ENCODE peak calls at places on chromosomes 2 and 18, in seven cellular contexts. W, N, Z, A, I, P and V are unnamed samples.

GRCh38 chr2:10556271-10557140 is 108.4 kb upstream of the ODC1 start:
- DNase-seq in I (no peak), W (no peak), A (no peak), N (no peak), Z (no peak), P (no peak), V (peak)

GRCh38 chr2:219440388-219441256 is 6.0 kb downstream of the SPEG start:
- DNase-seq in A (peak), Z (no peak), N (no peak), W (no peak), I (no peak), P (no peak), V (no peak)

GRCh38 chr2:177334940-177335543 is 57.5 kb upstream of the AGPS start:
- DNase-seq in Z (no peak), P (no peak), W (no peak), A (peak), N (peak), I (no peak), V (no peak)

GRCh38 chr2:234771985-234772774 is 179.6 kb upstream of the SH3BP4 start:
- DNase-seq in N (no peak), I (no peak), Z (no peak), W (peak), A (peak), P (no peak), V (no peak)

GRCh38 chr2:232406556-232407310 is at the start of gene ALPG:
- DNase-seq in Z (no peak), I (no peak), W (no peak), A (no peak), P (no peak), N (no peak), V (no peak)

GRCh38 chr18:27599202-27599829 is 414.2 kb upstream of the CHST9 start:
- DNase-seq in A (peak), Z (peak), P (no peak), I (peak), N (peak), W (peak), V (no peak)

GRCh38 chr2:231241755-231242507 is 43.5 kb downstream of the ARMC9 start:
- DNase-seq in A (no peak), N (peak), I (no peak), W (peak), Z (no peak), P (no peak), V (no peak)

GRCh38 chr2:132416080-132416911 is at the start of gene GPR39:
- DNase-seq in P (peak), W (peak), I (peak), N (no peak), A (peak), Z (peak), V (peak)

GRCh38 chr18:23217781-23218180 is 82.5 kb downstream of the CABLES1 start:
- DNase-seq in N (no peak), W (no peak), Z (no peak), A (no peak), P (no peak), I (no peak), V (no peak)

GRCh38 chr2:25420820-25421237 is 79.1 kb upstream of the DNMT3A start:
- DNase-seq in W (no peak), N (peak), Z (no peak), P (no peak), A (no peak), I (no peak), V (no peak)

GRCh38 chr2:46337208-46337994 is 40.2 kb downstream of the EPAS1 start:
- DNase-seq in Z (no peak), W (no peak), I (no peak), P (no peak), N (no peak), A (no peak), V (no peak)

GRCh38 chr18:80210312-80211083 is 36.8 kb downstream of the PARD6G start:
- DNase-seq in I (no peak), A (no peak), P (peak), N (no peak), Z (no peak), W (no peak), V (no peak)

GRCh38 chr2:23925702-23926288 is 1.1 kb downstream of the ATAD2B start:
- DNase-seq in W (peak), I (no peak), N (peak), A (peak), Z (no peak), P (peak), V (no peak)

GRCh38 chr2:16151281-16151570 is 210.9 kb downstream of the MYCN start:
- DNase-seq in N (no peak), Z (no peak), A (no peak), W (no peak), P (peak), I (no peak), V (no peak)

GRCh38 chr18:3059272-3059671 is 46.3 kb upstream of the LPIN2 start:
- DNase-seq in Z (no peak), A (no peak), W (no peak), I (no peak), N (no peak), P (no peak), V (no peak)

GRCh38 chr18:5890261-5890605 is 5.1 kb downstream of the TMEM200C start:
- DNase-seq in Z (no peak), A (peak), I (no peak), N (no peak), P (no peak), W (peak), V (peak)

GRCh38 chr2:170052151-170052550 is 125.8 kb upstream of the MYO3B start:
- DNase-seq in I (no peak), Z (no peak), A (peak), W (no peak), P (no peak), N (no peak), V (no peak)

GRCh38 chr2:163716101-163716500 is 19.7 kb downstream of the FIGN start:
- DNase-seq in N (no peak), W (no peak), P (no peak), I (no peak), A (no peak), Z (no peak), V (no peak)

GRCh38 chr18:55317322-55317721 is 270.7 kb downstream of the TCF4 start:
- DNase-seq in Z (no peak), P (no peak), A (no peak), W (no peak), I (no peak), N (no peak), V (no peak)

GRCh38 chr18:79947054-79947755 is 4.2 kb downstream of the SLC66A2 start:
- DNase-seq in Z (no peak), N (no peak), I (peak), P (no peak), A (no peak), W (peak), V (peak)

GRCh38 chr2:200590090-200590489 is 4.3 kb downstream of the AOX1 start:
- DNase-seq in A (no peak), W (peak), P (peak), Z (no peak), N (no peak), I (no peak), V (no peak)

GRCh38 chr18:50131591-50131990 is 63.4 kb downstream of the MYO5B start:
- DNase-seq in I (no peak), A (peak), Z (no peak), W (no peak), N (no peak), P (no peak), V (no peak)

GRCh38 chr2:201858781-201859180 is 52.4 kb downstream of the CDK15 start:
- DNase-seq in A (peak), W (peak), N (peak), I (peak), Z (peak), P (no peak), V (no peak)

GRCh38 chr2:72040629-72041403 is 106.8 kb downstream of the CYP26B1 start:
- DNase-seq in W (no peak), I (no peak), P (no peak), Z (no peak), N (no peak), A (peak), V (peak)

GRCh38 chr2:26172189-26172865 is 561 bp upstream of the GAREM2 start:
- DNase-seq in W (no peak), A (no peak), N (no peak), Z (no peak), I (peak), P (no peak), V (peak)

GRCh38 chr18:28725876-28726275 is 548.9 kb upstream of the CDH2 start:
- DNase-seq in Z (no peak), P (no peak), N (no peak), I (no peak), W (no peak), A (peak), V (no peak)

GRCh38 chr18:13527730-13528129 is 198.6 kb downstream of the FAM210A start:
- DNase-seq in N (no peak), I (no peak), P (no peak), W (no peak), Z (no peak), A (no peak), V (peak)

GRCh38 chr2:71706836-71707235 is 253.5 kb downstream of the DYSF start:
- DNase-seq in Z (no peak), I (no peak), P (no peak), A (no peak), N (no peak), W (no peak), V (peak)

GRCh38 chr2:38835990-38836389 is 39.7 kb downstream of the DHX57 start:
- DNase-seq in A (no peak), Z (no peak), N (no peak), P (no peak), W (no peak), I (no peak), V (no peak)

GRCh38 chr2:10281891-10282290 is 20.8 kb upstream of the HPCAL1 start:
- DNase-seq in Z (no peak), P (no peak), A (no peak), W (no peak), N (no peak), I (no peak), V (no peak)

GRCh38 chr2:148582679-148583511 is 61.7 kb upstream of the EPC2 start:
- DNase-seq in I (no peak), A (peak), P (no peak), W (no peak), Z (no peak), N (no peak), V (no peak)

GRCh38 chr18:75455249-75456183 is 28.0 kb upstream of the SMIM21 start:
- DNase-seq in P (no peak), Z (peak), A (peak), W (no peak), N (no peak), I (peak), V (no peak)

GRCh38 chr2:173676647-173677046 is 288.5 kb downstream of the SP3 start:
- DNase-seq in I (no peak), P (no peak), Z (no peak), A (no peak), N (peak), W (no peak), V (no peak)

GRCh38 chr2:54603796-54604195 is 119.7 kb upstream of the EML6 start:
- DNase-seq in P (no peak), I (no peak), N (no peak), Z (no peak), W (no peak), A (no peak), V (no peak)

GRCh38 chr2:54604771-54605350 is 118.6 kb upstream of the EML6 start:
- DNase-seq in A (no peak), Z (no peak), I (no peak), W (peak), P (no peak), N (no peak), V (no peak)

GRCh38 chr2:54608224-54608623 is 115.2 kb upstream of the EML6 start:
- DNase-seq in N (no peak), I (no peak), P (no peak), Z (no peak), W (no peak), A (no peak), V (no peak)

GRCh38 chr2:54606393-54606973 is 117.0 kb upstream of the EML6 start:
- DNase-seq in A (no peak), N (no peak), Z (no peak), P (no peak), I (no peak), W (no peak), V (no peak)

GRCh38 chr2:54605836-54606235 is 117.6 kb upstream of the EML6 start:
- DNase-seq in Z (no peak), P (no peak), I (no peak), W (no peak), A (peak), N (no peak), V (no peak)
- TF ChIP-seq CTCF in Z (no peak), P (no peak), I (no peak), W (no peak), A (no peak), N (no peak), V (no peak)

GRCh38 chr2:238742066-238742465 is 105.8 kb upstream of the TWIST2 start:
- DNase-seq in N (peak), W (no peak), A (peak), Z (no peak), I (no peak), P (peak), V (no peak)

GRCh38 chr2:238742664-238743063 is 105.2 kb upstream of the TWIST2 start:
- DNase-seq in Z (no peak), A (no peak), W (no peak), N (no peak), I (no peak), P (no peak), V (no peak)

GRCh38 chr2:238741277-238741676 is 106.6 kb upstream of the TWIST2 start:
- DNase-seq in P (no peak), Z (no peak), N (no peak), W (no peak), A (no peak), I (no peak), V (no peak)

GRCh38 chr2:238738917-238739316 is 109.0 kb upstream of the TWIST2 start:
- DNase-seq in I (no peak), A (no peak), W (no peak), Z (no peak), P (no peak), N (no peak), V (no peak)

DNA sequence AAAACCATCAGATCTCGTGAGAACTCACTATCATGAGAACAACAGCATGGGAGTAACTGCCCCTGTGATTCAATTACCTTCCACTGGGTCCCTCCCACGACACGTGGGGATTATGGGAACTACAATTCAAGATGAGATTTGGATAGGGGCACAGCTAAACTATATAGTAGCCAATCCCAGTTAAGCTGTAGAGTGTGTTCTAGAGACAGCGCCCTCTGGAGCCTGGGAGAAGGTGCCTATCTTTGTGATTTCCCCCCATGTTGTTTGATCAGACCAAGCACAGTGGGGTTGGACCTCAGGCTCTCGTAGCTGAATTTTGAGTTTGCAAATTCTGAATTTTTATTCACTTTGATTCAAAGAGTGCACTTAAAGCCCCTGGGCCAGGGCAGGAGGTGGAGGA is 108.2 kb upstream of the TWIST2 start:
- DNase-seq in A (no peak), P (no peak), Z (no peak), N (no peak), W (no peak), I (no peak), V (no peak)
- TF ChIP-seq CTCF in A (no peak), P (no peak), Z (no peak), N (peak), W (no peak), I (no peak), V (no peak)

DNA sequence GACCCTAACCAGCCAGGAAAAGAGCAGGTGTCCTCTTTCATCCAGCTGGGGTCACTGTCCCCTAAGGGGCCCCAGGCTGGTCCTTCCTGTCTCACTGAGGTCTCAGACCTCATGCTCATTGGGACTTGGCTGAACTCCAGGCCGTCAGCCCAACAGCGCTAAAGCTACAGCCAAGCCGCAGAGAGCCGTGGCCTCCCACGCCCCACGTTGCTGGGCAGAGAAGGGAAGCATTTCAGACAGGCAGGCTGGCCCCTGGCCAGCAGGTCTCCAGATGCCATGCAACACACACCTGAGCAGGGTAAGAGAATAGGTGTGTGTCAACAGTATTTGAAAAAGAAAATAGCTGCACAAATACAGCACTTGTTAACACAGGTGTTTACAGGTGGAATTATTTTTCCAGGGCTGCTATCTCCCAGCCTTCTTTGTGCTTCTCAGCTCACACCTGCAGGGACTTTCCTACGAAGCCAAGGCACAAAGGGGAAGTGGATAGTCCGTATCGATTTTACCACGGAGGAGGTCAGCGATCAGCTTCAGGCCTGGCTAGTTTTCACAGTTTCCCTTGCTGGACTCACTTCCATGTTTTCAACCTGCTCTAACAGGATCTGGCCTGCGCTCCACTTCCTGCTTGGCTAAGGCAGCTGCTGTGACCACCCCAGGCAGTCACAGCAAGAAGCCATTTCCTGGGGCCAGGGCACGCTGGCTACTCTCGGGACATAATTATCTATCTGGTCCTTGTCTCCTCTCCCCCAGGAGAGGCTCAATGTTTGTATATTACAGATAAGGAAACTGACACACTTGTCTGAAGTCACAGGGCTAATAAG is 156.1 kb upstream of the ID2 start:
- DNase-seq in Z (peak), I (no peak), N (peak), P (peak), A (peak), W (peak), V (no peak)
- TF ChIP-seq CTCF in Z (peak), I (no peak), N (no peak), P (peak), A (no peak), W (no peak), V (peak)

GRCh38 chr2:179137191-179137590 is 87.3 kb upstream of the CCDC141 start:
- DNase-seq in N (no peak), A (no peak), W (no peak), I (no peak), P (no peak), Z (no peak), V (no peak)
- TF ChIP-seq CTCF in N (no peak), A (no peak), W (no peak), I (no peak), P (no peak), Z (no peak), V (no peak)

GRCh38 chr18:25587545-25587944 is 235.6 kb upstream of the ZNF521 start:
- DNase-seq in N (no peak), Z (no peak), I (no peak), W (no peak), P (no peak), A (no peak), V (no peak)

GRCh38 chr18:25594351-25594750 is 242.4 kb upstream of the ZNF521 start:
- DNase-seq in P (no peak), A (peak), Z (no peak), W (no peak), I (no peak), N (no peak), V (no peak)

GRCh38 chr18:25590456-25590855 is 238.5 kb upstream of the ZNF521 start:
- DNase-seq in Z (no peak), W (no peak), A (no peak), I (no peak), N (no peak), P (no peak), V (no peak)

GRCh38 chr18:25595274-25595673 is 243.3 kb upstream of the ZNF521 start:
- DNase-seq in Z (no peak), W (no peak), N (no peak), P (no peak), I (peak), A (no peak), V (no peak)

GRCh38 chr18:25592804-25593360 is 240.9 kb upstream of the ZNF521 start:
- DNase-seq in W (no peak), N (no peak), Z (no peak), I (no peak), P (no peak), A (no peak), V (no peak)
- TF ChIP-seq CTCF in W (no peak), N (no peak), Z (peak), I (no peak), P (no peak), A (no peak), V (no peak)

DNA sequence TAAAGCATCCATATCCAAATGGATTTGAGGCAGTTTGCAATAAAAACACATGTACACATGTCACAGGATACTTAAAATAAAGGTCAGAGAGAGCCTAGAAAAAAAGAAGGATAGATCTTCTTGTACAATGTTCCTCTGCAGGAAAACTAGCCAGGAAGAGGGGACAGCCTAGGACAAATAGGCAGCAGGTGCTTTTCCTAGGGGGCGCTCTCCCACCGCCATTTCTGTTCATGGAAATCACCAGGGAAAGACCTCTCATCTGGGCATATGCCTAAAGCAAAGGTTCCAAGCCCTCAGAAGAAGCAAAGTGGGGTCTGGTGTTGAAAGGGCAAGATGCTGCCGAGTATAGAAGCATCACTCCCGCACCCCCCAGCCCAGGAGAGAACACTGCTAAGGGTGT is 799.1 kb downstream of the BCL11A start:
- DNase-seq in W (no peak), P (no peak), I (peak), A (no peak), N (no peak), Z (no peak), V (no peak)
- TF ChIP-seq CTCF in W (no peak), P (no peak), I (no peak), A (no peak), N (peak), Z (peak), V (peak)

GRCh38 chr2:209208211-209208610 is 215.6 kb upstream of the MAP2 start:
- DNase-seq in P (peak), W (peak), A (peak), N (peak), Z (no peak), I (peak), V (no peak)
- TF ChIP-seq CTCF in P (peak), W (peak), A (peak), N (peak), Z (peak), I (peak), V (peak)